ENCODE peak calls at places on chromosomes 6 and 20, in nine cellular contexts. S, J, B, I, V, P, E, H and D are unnamed samples.

GRCh38 chr6:40586369-40586768 is 795 bp downstream of the LRFN2 start:
- DNase-seq in V (no peak), P (no peak), J (peak; percentile 16), B (no peak), S (no peak), E (no peak), I (no peak), H (no peak), D (no peak)

GRCh38 chr20:2022163-2022562 is 28.3 kb upstream of the PDYN start:
- DNase-seq in H (no peak), P (no peak), S (no peak), I (no peak), E (no peak), J (no peak), B (no peak), V (no peak), D (no peak)

GRCh38 chr6:45991189-45991588 is 24.5 kb downstream of the CLIC5 start:
- DNase-seq in S (no peak), V (no peak), B (no peak), H (no peak), J (peak; percentile 14), E (no peak), I (no peak), P (no peak), D (no peak)

GRCh38 chr20:37161830-37162549 is 17.1 kb upstream of the RPN2 start:
- DNase-seq in V (no peak), B (no peak), S (no peak), P (no peak), I (no peak), H (no peak), J (no peak), E (no peak), D (no peak)

GRCh38 chr6:71383476-71383875 is 94.9 kb downstream of the OGFRL1 start:
- DNase-seq in H (no peak), B (no peak), V (no peak), E (no peak), I (no peak), J (peak; percentile 11), P (no peak), S (no peak), D (no peak)

GRCh38 chr6:34284563-34285545 is 36.0 kb upstream of the SMIM29 start:
- DNase-seq in S (peak; percentile 76), I (no peak), H (no peak), J (no peak), P (peak; percentile 61), V (peak; percentile 36), E (no peak), B (peak; percentile 35), D (no peak)

GRCh38 chr20:23339986-23340385 is 10.6 kb upstream of the NXT1 start:
- DNase-seq in H (no peak), J (no peak), V (no peak), I (no peak), P (no peak), S (no peak), E (no peak), B (no peak), D (no peak)

GRCh38 chr20:41927189-41927588 is 309.0 kb upstream of the CHD6 start:
- DNase-seq in E (no peak), P (no peak), S (no peak), J (no peak), H (no peak), B (no peak), V (no peak), I (no peak), D (no peak)

GRCh38 chr6:85096976-85097375 is 332.6 kb upstream of the TBX18 start:
- DNase-seq in H (no peak), S (no peak), P (no peak), I (no peak), B (no peak), E (no peak), V (no peak), J (no peak), D (no peak)

GRCh38 chr6:126803769-126804168 is 314.7 kb upstream of the RSPO3 start:
- DNase-seq in I (no peak), J (no peak), E (no peak), S (no peak), H (no peak), P (no peak), B (no peak), V (no peak), D (no peak)

DNA sequence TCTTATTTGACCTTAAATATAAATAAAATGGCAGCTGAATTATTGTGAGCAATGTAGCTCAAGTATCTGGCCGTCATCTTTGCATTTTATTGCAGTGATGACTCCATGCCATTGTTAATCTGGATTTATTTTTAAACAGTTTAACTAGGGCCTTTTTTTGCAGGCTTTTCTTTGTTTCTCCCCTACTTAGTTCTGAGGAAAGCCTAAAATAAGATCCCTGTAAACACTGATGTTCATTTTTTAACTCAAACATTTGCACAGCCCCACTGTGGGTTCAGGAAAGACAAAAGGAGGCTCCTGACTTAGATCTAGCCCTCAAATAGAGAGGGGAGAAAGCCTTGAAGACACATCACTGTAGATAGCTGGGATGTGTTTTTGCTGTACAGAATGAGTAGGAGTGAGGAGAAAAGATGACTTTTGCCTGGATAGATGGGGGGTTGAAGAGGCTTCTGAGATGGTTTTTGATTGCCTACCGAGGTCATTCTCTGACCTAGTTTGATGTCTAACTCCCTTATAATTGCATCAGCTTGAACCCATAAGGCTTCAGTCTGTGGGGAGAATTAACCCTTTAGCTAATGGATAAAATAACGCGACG is 69.3 kb downstream of the PLEKHG1 start:
- DNase-seq in J (no peak), V (no peak), P (no peak), B (no peak), E (no peak), I (no peak), S (no peak), H (no peak), D (no peak)
- TF ChIP-seq CTCF in J (no peak), V (no peak), P (no peak), B (no peak), E (no peak), I (no peak), S (no peak), H (no peak), D (no peak)

GRCh38 chr20:25222461-25223178 is 25.3 kb upstream of the PYGB start:
- DNase-seq in S (no peak), P (no peak), B (no peak), I (no peak), J (no peak), E (no peak), V (no peak), H (no peak), D (peak; percentile 77)

GRCh38 chr20:25221592-25222460 is 26.1 kb upstream of the PYGB start:
- DNase-seq in H (no peak), S (no peak), I (no peak), B (no peak), J (no peak), P (no peak), V (no peak), E (no peak), D (peak; percentile 82)

GRCh38 chr20:25224941-25225340 is 22.9 kb upstream of the PYGB start:
- DNase-seq in P (no peak), S (no peak), H (no peak), J (no peak), I (no peak), E (no peak), B (no peak), V (no peak), D (peak; percentile 85)

GRCh38 chr20:25223765-25224720 is 23.8 kb upstream of the PYGB start:
- DNase-seq in B (no peak), E (no peak), I (no peak), S (no peak), P (no peak), J (no peak), H (no peak), V (no peak), D (peak; percentile 83)

DNA sequence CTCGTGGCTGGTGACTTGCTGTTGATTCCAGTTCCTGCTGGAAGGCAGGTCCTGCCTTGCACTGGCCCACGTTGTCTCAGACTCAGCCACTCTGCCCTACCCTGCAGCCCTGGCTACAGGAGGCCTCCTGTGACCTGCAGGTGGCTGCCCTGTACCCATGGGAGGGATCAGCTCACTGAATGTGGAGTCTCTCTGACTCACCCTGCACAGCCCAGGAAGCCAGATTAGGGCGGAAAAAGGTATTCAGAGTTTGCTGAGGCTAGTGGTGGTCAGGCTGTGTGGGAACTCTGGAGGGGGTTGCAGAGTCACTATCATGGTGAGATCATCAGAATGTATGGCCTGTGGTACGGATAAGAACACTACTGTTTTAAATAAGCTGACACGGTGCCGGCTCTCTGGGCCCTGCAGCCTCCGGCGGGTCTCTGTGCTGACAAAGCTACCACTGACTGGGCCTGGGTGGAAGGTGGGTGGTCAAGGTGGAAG is 24.7 kb upstream of the PYGB start:
- DNase-seq in B (peak; percentile 62), S (no peak), I (no peak), E (no peak), V (no peak), J (no peak), P (peak; percentile 98), H (no peak), D (peak; percentile 89)
- TF ChIP-seq CTCF in B (peak; percentile 42), S (no peak), I (no peak), E (no peak), V (no peak), J (no peak), P (peak; percentile 49), H (peak; percentile 46), D (peak; percentile 55)

GRCh38 chr6:20306491-20306890 is 94.2 kb upstream of the MBOAT1 start:
- DNase-seq in H (no peak), J (peak; percentile 31), B (no peak), I (no peak), E (no peak), S (no peak), V (no peak), P (no peak), D (no peak)

GRCh38 chr6:20301256-20301655 is 89.0 kb upstream of the MBOAT1 start:
- DNase-seq in H (no peak), V (no peak), E (no peak), P (no peak), S (no peak), I (no peak), B (no peak), J (no peak), D (no peak)

GRCh38 chr6:20302168-20302567 is 89.9 kb upstream of the MBOAT1 start:
- DNase-seq in P (no peak), B (no peak), H (no peak), J (no peak), I (no peak), E (no peak), V (no peak), S (no peak), D (no peak)

DNA sequence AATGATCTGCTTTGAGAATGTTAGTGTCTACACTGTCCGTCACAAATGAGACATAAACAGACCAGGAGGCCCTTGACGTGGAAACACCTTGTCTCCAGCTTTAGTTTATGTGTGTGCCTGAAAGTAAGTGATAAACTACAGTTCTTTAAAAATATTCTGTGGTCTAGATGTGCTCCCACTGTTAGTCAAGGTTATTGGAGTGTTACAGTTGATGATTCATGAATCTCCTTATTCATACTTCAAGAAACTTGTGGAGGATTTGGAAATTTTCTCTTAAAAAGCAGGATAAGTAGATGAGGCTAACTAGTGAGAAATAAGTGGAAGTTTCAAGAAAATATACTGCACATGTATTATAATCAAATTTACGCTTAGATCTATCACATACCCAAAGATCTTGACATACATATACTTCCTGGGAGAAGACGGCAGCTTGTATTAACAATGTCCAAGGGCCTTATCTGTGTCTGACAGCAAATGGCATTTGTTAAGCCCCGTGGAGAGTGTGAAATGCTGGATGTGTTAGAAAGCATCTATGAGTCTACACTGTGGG is 90.5 kb upstream of the MBOAT1 start:
- DNase-seq in V (no peak), H (no peak), B (no peak), P (peak; percentile 7), J (no peak), I (no peak), E (no peak), S (no peak), D (no peak)
- TF ChIP-seq CTCF in V (no peak), H (no peak), B (no peak), P (no peak), J (no peak), I (no peak), E (no peak), S (no peak), D (no peak)

GRCh38 chr6:149929422-149929821 is 6.5 kb upstream of the RAET1G start:
- DNase-seq in B (no peak), P (no peak), S (no peak), I (no peak), V (no peak), H (no peak), E (no peak), J (peak; percentile 66), D (no peak)
- TF ChIP-seq CTCF in B (peak; percentile 57), P (peak; percentile 78), S (peak; percentile 29), I (no peak), V (no peak), H (no peak), E (peak; percentile 56), J (peak; percentile 41), D (peak; percentile 71)